ENCODE peak calls at places on chromosomes 7 and 10, in eight cellular contexts. G is B cell; J is CD8-positive, alpha-beta T cell; H is Calu3; U is cardiac muscle cell; A is lower lobe of right lung; P is HFFc6; V is mammary epithelial cell. K is an unnamed sample.
A peak's percentile ranks its signal among the peaks of the same experiment; 100 is the strongest.

GRCh38 chr10:80046629-80047441 is 31.6 kb upstream of the TMEM254 start:
- DNase-seq in G (peak; percentile 83), V (peak; percentile 40), J (peak; percentile 81), P (peak; percentile 70), A (peak; percentile 85), U (peak; percentile 82), H (peak; percentile 91), K (peak; percentile 63)

GRCh38 chr10:25026463-25026862 is 10.1 kb downstream of the THNSL1 start:
- DNase-seq in J (no peak), H (no peak), U (peak; percentile 55), V (no peak), A (no peak), P (peak; percentile 1), G (no peak), K (no peak)

GRCh38 chr7:39084344-39084743 is 106.6 kb downstream of the POU6F2 start:
- DNase-seq in P (no peak), H (no peak), A (no peak), J (no peak), V (no peak), G (no peak), U (no peak), K (no peak)

GRCh38 chr10:34291466-34292177 is 523.5 kb downstream of the PARD3 start:
- DNase-seq in U (no peak), V (no peak), H (no peak), P (no peak), J (no peak), G (no peak), A (no peak), K (no peak)

GRCh38 chr10:103445366-103445765 is 6.8 kb downstream of the CALHM2 start:
- DNase-seq in H (no peak), U (no peak), J (no peak), P (no peak), A (no peak), G (no peak), V (no peak), K (no peak)

GRCh38 chr10:79403441-79404230 is 41.8 kb downstream of the ZCCHC24 start:
- DNase-seq in U (peak; percentile 91), V (peak; percentile 10), J (no peak), G (no peak), H (no peak), P (no peak), A (peak; percentile 57), K (no peak)

GRCh38 chr10:3477683-3478082 is 305.1 kb upstream of the PITRM1 start:
- DNase-seq in H (no peak), P (no peak), V (peak; percentile 94), J (no peak), G (no peak), A (no peak), U (peak; percentile 89), K (peak; percentile 40)

GRCh38 chr10:87058171-87058570 is 36.5 kb downstream of the GLUD1 start:
- DNase-seq in H (no peak), A (no peak), P (no peak), J (no peak), G (no peak), U (no peak), V (no peak), K (no peak)

GRCh38 chr10:130127612-130128607 is 8.3 kb upstream of the GLRX3 start:
- DNase-seq in H (peak; percentile 58), G (peak; percentile 56), V (peak; percentile 66), P (peak; percentile 69), J (peak; percentile 68), A (no peak), U (peak; percentile 72), K (peak; percentile 90)

GRCh38 chr10:57023626-57024025 is 662.6 kb upstream of the ZWINT start:
- DNase-seq in P (no peak), V (no peak), U (no peak), G (no peak), J (no peak), H (no peak), A (no peak), K (no peak)

GRCh38 chr10:23038172-23038571 is 57.2 kb upstream of the MSRB2 start:
- DNase-seq in V (no peak), G (no peak), A (no peak), J (no peak), U (no peak), H (no peak), P (no peak), K (no peak)

GRCh38 chr10:84521015-84521414 is 192.6 kb downstream of the CCSER2 start:
- DNase-seq in P (no peak), J (no peak), U (no peak), G (no peak), V (no peak), A (no peak), H (no peak), K (no peak)

GRCh38 chr7:123548406-123548805 is 9.2 kb downstream of the NDUFA5 start:
- DNase-seq in U (no peak), J (no peak), V (no peak), H (no peak), P (peak; percentile 22), G (no peak), A (no peak), K (no peak)

GRCh38 chr10:22427101-22427500 is 81.8 kb downstream of the SPAG6 start:
- DNase-seq in G (no peak), H (no peak), A (no peak), U (peak; percentile 26), J (no peak), V (peak; percentile 48), P (no peak), K (no peak)

GRCh38 chr10:78977761-78978305 is 90.9 kb upstream of the ZMIZ1 start:
- DNase-seq in V (peak; percentile 87), J (no peak), H (no peak), G (no peak), U (peak; percentile 88), A (peak; percentile 62), P (peak; percentile 68), K (no peak)

GRCh38 chr7:55019691-55020480 is 1.1 kb downstream of the EGFR start:
- DNase-seq in A (peak; percentile 58), U (no peak), H (peak; percentile 72), P (no peak), G (no peak), J (no peak), V (peak; percentile 27), K (peak; percentile 52)

DNA sequence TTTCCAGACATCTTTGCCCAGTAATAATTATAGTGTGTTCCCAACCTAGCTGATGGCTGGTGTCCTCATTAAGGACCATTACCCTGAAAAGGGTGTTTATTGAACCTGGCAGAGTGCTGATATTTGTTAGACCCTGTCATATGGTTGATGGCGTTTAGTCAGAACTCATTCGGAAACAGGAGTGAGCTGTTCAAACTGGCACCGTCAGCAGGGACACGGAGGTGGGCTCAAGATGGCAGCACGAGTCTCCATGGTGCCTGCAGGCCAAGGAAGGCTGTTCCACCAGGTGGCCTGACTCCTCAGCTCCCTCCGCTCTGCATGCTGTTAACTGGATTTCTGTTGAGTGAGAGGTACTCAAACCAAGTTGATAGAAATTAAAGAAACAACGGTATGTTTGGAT is 589.1 kb upstream of the MGMT start:
- DNase-seq in U (no peak), G (no peak), J (no peak), H (no peak), A (no peak), P (no peak), V (no peak), K (no peak)
- TF ChIP-seq CTCF in U (no peak), G (no peak), J (no peak), H (no peak), A (no peak), P (no peak), V (no peak), K (no peak)

GRCh38 chr7:127066974-127067373 is 185.8 kb downstream of the GRM8 start:
- DNase-seq in V (no peak), P (no peak), G (no peak), H (peak; percentile 57), A (no peak), U (no peak), J (no peak), K (no peak)
- TF ChIP-seq CTCF in V (peak; percentile 9), P (no peak), G (no peak), H (peak; percentile 48), A (no peak), U (no peak), J (no peak), K (no peak)

DNA sequence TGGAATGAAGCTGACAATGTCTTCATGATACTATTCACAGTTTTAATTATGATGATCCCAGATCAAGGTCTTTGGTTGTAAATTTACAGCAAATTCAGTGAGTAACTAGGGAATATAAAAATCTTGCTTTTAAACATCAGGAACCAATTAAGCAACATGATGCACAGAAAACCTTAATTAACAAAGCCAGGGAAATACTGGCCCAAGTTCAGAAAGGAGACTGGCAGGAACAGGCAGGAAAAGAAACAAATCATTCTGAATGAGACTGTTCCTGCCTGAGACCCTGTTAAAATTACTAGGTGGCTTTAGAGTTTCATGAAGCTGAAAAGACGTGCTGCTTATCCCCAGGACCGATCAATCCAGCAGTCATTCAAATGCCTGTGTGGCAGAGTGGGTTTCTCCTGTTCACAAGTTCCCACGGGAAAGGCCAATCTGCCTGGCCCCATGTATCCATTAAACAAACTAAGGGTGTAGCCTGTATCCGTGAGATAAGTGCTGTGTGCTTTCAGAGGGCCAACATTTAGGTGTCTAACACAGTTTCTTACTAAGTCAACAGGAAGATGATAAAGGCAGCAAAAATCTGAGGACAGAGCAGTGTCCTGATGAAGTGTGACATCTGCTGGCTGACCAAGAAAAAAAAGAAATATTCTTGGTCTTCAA is 34.4 kb downstream of the PUS7 start:
- DNase-seq in J (peak; percentile 50), G (peak; percentile 51), U (peak; percentile 80), P (peak; percentile 83), A (no peak), V (peak; percentile 41), H (peak; percentile 2), K (peak; percentile 30)
- TF ChIP-seq CTCF in J (no peak), G (peak; percentile 75), U (peak; percentile 47), P (peak; percentile 80), A (peak; percentile 38), V (peak; percentile 58), H (no peak), K (peak; percentile 41)

DNA sequence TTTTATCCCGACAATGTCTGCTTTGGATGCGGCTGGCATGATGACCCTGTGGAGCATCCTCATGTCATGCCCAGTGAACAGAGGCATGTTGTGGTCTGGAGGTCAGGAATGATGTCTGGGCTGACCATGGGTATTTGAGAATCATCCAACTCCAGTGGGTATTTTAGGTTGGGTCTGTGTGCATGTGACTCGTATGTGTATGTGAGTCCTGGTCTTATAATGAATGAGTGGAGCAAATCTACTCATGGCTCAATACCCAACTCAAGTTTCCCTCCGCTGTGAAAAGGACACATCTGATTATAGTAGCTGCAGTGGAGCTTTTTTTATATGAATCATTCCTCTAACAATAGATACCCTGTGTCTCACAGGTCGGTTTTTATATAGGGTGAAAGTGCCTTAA is 213.5 kb downstream of the GALNT17 start:
- DNase-seq in A (no peak), J (no peak), H (no peak), U (no peak), P (no peak), V (no peak), G (no peak), K (no peak)
- TF ChIP-seq CTCF in A (no peak), J (no peak), H (no peak), U (no peak), P (no peak), V (no peak), G (no peak), K (no peak)

K was measured in GM13977.